ENCODE peak calls at places on chromosomes 13 and 19, in six cellular contexts. R, P, I, C, U and W are unnamed samples.
A peak's percentile ranks its signal among the peaks of the same experiment; 100 is the strongest.

GRCh38 chr13:38213307-38213706 is 136.3 kb upstream of the UFM1 start:
- DNase-seq in R (no peak), P (no peak), I (no peak), C (peak; percentile 75), U (peak; percentile 60), W (no peak)

GRCh38 chr13:99042851-99043250 is 65.0 kb upstream of the DOCK9 start:
- DNase-seq in R (no peak), P (no peak), I (no peak), C (no peak), U (no peak), W (no peak)

GRCh38 chr19:56111601-56112312 is 9.3 kb downstream of the ZNF787 start:
- DNase-seq in R (peak; percentile 53), P (peak; percentile 33), I (peak; percentile 37), C (no peak), U (no peak), W (no peak)

GRCh38 chr13:36059366-36059765 is 71.8 kb downstream of the DCLK1 start:
- DNase-seq in R (no peak), P (no peak), I (no peak), C (no peak), U (no peak), W (no peak)

GRCh38 chr19:54906819-54907218 is 871 bp downstream of the NCR1 start:
- DNase-seq in R (no peak), P (no peak), I (no peak), C (no peak), U (no peak), W (no peak)

GRCh38 chr13:37651891-37652290 is 53.3 kb upstream of the POSTN start:
- DNase-seq in R (no peak), P (no peak), I (no peak), C (peak; percentile 27), U (peak; percentile 45), W (no peak)

GRCh38 chr19:33705090-33705847 is 83.5 kb downstream of the CHST8 start:
- DNase-seq in R (peak; percentile 37), P (no peak), I (peak; percentile 36), C (no peak), U (no peak), W (no peak)

GRCh38 chr13:44207476-44207875 is 166.1 kb upstream of the SERP2 start:
- DNase-seq in R (no peak), P (no peak), I (no peak), C (no peak), U (peak; percentile 85), W (no peak)

GRCh38 chr19:39499082-39499642 is 415 bp downstream of the DLL3 start:
- DNase-seq in R (peak; percentile 65), P (peak; percentile 53), I (peak; percentile 62), C (peak; percentile 33), U (no peak), W (no peak)

GRCh38 chr13:63578796-63579195 is 2163.1 kb upstream of the PCDH20 start:
- DNase-seq in R (no peak), P (no peak), I (no peak), C (no peak), U (no peak), W (no peak)

GRCh38 chr13:75452564-75452963 is 29.4 kb downstream of the TBC1D4 start:
- DNase-seq in R (no peak), P (no peak), I (no peak), C (peak; percentile 69), U (no peak), W (no peak)

GRCh38 chr19:7679017-7679720 is 1.5 kb upstream of the TRAPPC5 start:
- DNase-seq in R (no peak), P (peak; percentile 57), I (no peak), C (no peak), U (peak; percentile 55), W (peak; percentile 23)

GRCh38 chr13:66914155-66914554 is 316.0 kb downstream of the PCDH9 start:
- DNase-seq in R (no peak), P (no peak), I (no peak), C (no peak), U (no peak), W (no peak)

GRCh38 chr19:10145031-10145430 is 25.3 kb upstream of the EIF3G start:
- DNase-seq in R (no peak), P (no peak), I (no peak), C (no peak), U (no peak), W (no peak)

GRCh38 chr19:10141973-10142372 is 22.3 kb upstream of the EIF3G start:
- DNase-seq in R (no peak), P (no peak), I (no peak), C (no peak), U (no peak), W (no peak)

GRCh38 chr19:10141479-10141878 is 21.8 kb upstream of the EIF3G start:
- DNase-seq in R (no peak), P (no peak), I (no peak), C (no peak), U (no peak), W (no peak)

GRCh38 chr19:10142701-10143375 is 23.1 kb upstream of the EIF3G start:
- DNase-seq in R (no peak), P (no peak), I (no peak), C (no peak), U (no peak), W (no peak)

GRCh38 chr19:10143700-10144099 is 24.0 kb upstream of the EIF3G start:
- DNase-seq in R (no peak), P (no peak), I (no peak), C (no peak), U (no peak), W (no peak)
- H3K27ac ChIP-seq in R (no peak overlapping the region), P (no peak overlapping the region), I (no peak overlapping the region), C (no peak overlapping the region), U (no peak overlapping the region), W (no peak overlapping the region)

DNA sequence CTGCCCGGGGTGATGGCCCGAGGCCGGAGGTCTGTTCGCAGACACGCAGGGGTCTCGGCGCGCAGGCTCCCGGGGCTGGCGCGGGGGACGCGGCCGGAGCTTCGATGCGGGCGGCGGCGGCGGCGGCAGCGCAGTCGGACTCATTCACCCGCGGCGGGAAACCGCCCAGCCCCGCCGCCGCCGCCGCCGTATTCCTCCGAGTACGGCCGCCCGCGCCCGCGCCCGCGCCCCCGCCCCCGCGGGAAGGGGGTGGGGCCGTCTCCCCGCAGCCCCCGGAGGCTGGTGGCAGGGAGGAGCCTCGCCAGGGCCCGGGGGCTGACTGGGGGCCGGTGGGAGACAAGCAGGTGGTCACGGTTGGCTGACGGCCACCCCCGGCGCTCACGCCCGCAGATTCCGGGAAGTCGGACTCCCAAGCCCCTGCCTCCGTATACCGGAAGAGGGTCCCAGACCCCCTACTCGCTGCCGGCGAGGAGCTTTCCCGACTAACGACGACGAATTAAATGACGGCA is at the start of gene C2CD4C:
- DNase-seq in R (peak; percentile 60), P (peak; percentile 87), I (peak; percentile 71), C (peak; percentile 56), U (no peak), W (no peak)
- H3F3A ChIP-seq in R (peaks cover 3% of the 10 kb centered on the region), P (no peaks in the 10 kb centered on the region), I (peaks cover 29% of the 10 kb centered on the region), C (no peaks in the 10 kb centered on the region), U (no peaks in the 10 kb centered on the region), W (no peaks in the 10 kb centered on the region)

DNA sequence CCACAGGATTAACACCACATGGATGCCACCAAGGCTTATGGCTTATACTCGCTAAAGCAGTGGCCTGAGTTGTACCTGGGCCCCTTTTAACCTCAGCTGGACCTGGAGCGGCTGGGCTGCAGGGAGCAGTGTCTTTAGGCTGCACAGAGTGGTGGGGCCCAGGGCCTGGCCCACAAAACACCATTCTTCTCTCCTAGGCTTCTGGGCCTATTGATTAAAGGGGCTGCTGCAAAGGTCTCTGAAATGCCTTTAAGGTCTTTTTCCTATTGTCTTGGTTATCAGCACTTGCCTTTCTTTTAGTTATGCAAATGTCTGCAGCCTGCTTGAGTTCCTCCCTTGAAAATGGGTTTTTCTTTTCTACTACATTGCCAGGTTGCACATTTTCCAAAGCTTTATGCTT is 973.9 kb upstream of the PRR20A start:
- DNase-seq in R (peak; percentile 80), P (no peak), I (peak; percentile 4), C (no peak), U (no peak), W (no peak)
- H3K27ac ChIP-seq in R (peak overlapping the region; percentile 41), P (no peak overlapping the region), I (no peak overlapping the region), C (no peak overlapping the region), U (no peak overlapping the region), W (no peak overlapping the region)

GRCh38 chr19:35347171-35347929 is at the start of gene FFAR1:
- DNase-seq in R (no peak), P (no peak), I (no peak), C (no peak), U (no peak), W (no peak)

GRCh38 chr19:35344511-35345031 is 3.1 kb upstream of the FFAR1 start:
- DNase-seq in R (no peak), P (no peak), I (no peak), C (no peak), U (no peak), W (no peak)

GRCh38 chr19:35345671-35346111 is 2.0 kb upstream of the FFAR1 start:
- DNase-seq in R (no peak), P (no peak), I (no peak), C (no peak), U (no peak), W (no peak)

GRCh38 chr19:35347930-35348298 is 212 bp downstream of the FFAR1 start:
- DNase-seq in R (no peak), P (no peak), I (no peak), C (no peak), U (no peak), W (no peak)

DNA sequence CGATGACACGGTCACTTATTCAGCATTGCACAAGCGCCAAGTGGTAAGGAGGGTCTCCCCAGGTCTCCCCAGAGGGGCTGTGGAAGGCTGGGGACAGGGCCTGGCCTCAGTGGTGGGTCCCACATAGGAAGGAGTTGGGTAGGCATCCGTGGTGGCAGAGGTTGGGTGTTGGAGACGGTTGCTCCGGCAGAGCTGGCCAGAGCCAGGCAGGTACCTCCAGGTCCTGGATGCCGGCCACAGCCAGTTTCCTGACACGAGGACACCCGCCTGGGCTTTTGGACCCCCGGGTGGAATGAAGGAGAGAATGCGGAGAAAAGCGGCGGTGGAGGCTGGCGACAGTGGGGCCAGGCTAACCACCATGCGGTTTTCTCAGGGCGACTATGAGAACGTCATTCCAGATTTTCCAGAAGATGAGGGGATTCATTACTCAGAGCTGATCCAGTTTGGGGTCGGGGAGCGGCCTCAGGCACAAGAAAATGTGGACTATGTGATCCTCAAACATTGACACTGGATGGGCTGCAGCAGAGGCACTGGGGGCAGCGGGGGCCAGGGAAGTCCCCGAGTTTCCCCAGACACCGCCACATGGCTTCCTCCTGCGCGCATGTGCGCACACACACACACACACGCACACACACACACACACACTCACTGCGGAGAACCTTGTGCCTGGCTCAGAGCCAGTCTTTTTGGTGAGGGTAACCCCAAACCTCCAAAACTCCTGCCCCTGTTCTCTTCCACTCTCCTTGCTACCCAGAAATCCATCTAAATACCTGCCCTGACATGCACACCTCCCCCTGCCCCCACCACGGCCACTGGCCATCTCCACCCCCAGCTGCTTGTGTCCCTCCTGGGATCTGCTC is 1.3 kb upstream of the FFAR1 start:
- DNase-seq in R (no peak), P (no peak), I (no peak), C (no peak), U (no peak), W (no peak)
- H3F3A ChIP-seq in R (no peaks in the 10 kb centered on the region), P (no peaks in the 10 kb centered on the region), I (no peaks in the 10 kb centered on the region), C (no peaks in the 10 kb centered on the region), U (no peaks in the 10 kb centered on the region), W (no peaks in the 10 kb centered on the region)